ENCODE peak calls at places on chromosome 20, in seven cellular contexts. M, N, K, S, W, V and H are unnamed samples.

GRCh38 chr20:14583413-14583812 is 246.0 kb upstream of the FLRT3 start:
- DNase-seq in M (no peak), N (no peak), K (no peak), S (peak), W (peak), V (no peak), H (peak)

GRCh38 chr20:51711426-51711825 is 56.8 kb downstream of the ATP9A start:
- DNase-seq in M (no peak), N (no peak), K (no peak), S (no peak), W (no peak), V (no peak), H (no peak)

GRCh38 chr20:18588554-18589043 is 745 bp downstream of the DTD1 start:
- DNase-seq in M (peak), N (no peak), K (peak), S (no peak), W (no peak), V (no peak), H (no peak)

GRCh38 chr20:29326376-29327070 is 1930.9 kb upstream of the DEFB115 start:
- DNase-seq in M (no peak), N (no peak), K (no peak), S (no peak), W (no peak), V (no peak), H (no peak)

GRCh38 chr20:5947276-5947675 is 3.1 kb downstream of the TRMT6 start:
- DNase-seq in M (no peak), N (no peak), K (no peak), S (no peak), W (no peak), V (no peak), H (no peak)

GRCh38 chr20:41261790-41262717 is 55.5 kb downstream of the ZHX3 start:
- DNase-seq in M (no peak), N (no peak), K (no peak), S (no peak), W (no peak), V (no peak), H (peak)

GRCh38 chr20:6074145-6074561 is 20.3 kb upstream of the LRRN4 start:
- DNase-seq in M (peak), N (no peak), K (no peak), S (peak), W (no peak), V (peak), H (no peak)

GRCh38 chr20:25314497-25315417 is 66.9 kb downstream of the PYGB start:
- DNase-seq in M (no peak), N (no peak), K (no peak), S (peak), W (no peak), V (no peak), H (no peak)

GRCh38 chr20:49448917-49449316 is 33.6 kb downstream of the KCNB1 start:
- DNase-seq in M (no peak), N (no peak), K (no peak), S (peak), W (peak), V (no peak), H (no peak)

GRCh38 chr20:53939554-53940355 is 130.6 kb downstream of the BCAS1 start:
- DNase-seq in M (peak), N (peak), K (peak), S (peak), W (peak), V (peak), H (peak)

DNA sequence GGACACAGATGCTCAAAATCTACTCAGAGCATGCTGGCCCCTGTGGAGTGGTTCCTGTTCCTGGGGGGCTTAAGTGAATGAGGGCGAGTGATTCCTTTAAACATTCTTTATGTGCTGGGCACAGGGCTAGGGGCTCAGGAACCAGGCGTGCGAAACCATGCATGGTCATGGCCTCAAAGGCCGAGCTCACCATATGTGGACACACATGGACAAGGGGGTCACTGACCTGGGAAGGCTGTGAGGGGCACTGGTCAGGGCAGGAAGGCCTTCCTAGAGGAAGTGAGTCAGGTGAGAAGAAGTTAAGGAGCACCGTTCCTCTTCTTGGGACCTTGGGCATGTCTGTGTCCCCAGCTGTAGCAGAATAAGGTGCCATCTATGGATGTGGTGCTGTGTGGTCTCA is 74.6 kb upstream of the BHLHE23 start:
- DNase-seq in M (no peak), N (no peak), K (no peak), S (no peak), W (no peak), V (no peak), H (no peak)
- TF ChIP-seq RAD21 in M (no peak), N (no peak), K (no peak), S (no peak), W (no peak), V (no peak), H (no peak)

DNA sequence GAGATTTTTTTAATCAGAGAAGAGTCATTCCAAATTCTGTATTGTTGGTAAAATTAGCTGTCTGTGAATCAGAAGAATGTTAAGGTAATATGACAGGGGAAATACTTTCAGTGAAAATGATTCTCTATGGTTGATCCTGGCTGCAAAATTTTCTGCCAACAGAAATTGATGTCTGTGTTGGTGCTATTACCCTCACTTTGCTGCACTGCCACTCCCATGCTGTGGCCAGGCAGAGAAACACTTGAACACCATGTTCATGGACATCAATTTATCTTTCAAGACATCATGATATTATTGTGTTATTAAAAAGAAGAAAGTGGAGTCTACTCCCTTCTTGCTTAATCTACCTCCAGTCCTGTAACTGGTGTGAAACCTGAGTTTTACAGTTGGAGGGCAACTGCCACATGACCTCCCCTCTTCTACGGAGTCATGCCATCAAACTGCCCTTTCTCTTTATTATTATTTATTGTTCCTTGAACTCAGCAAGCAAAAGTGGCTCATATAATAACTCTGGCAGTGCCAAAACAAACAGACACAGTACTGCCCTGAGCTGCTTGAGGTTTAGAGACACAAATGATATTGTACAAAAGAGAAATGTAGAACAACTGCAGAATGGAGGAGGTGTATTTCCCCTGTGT is 288.0 kb upstream of the JAG1 start:
- DNase-seq in M (no peak), N (no peak), K (no peak), S (peak), W (no peak), V (no peak), H (no peak)
- TF ChIP-seq RAD21 in M (no peak), N (no peak), K (no peak), S (no peak), W (no peak), V (no peak), H (no peak)

GRCh38 chr20:59084041-59084841 is 41.7 kb upstream of the PRELID3B start:
- DNase-seq in M (no peak), N (no peak), K (no peak), S (no peak), W (no peak), V (no peak), H (no peak)
- TF ChIP-seq RAD21 in M (no peak), N (no peak), K (no peak), S (no peak), W (no peak), V (no peak), H (no peak)

GRCh38 chr20:1185781-1186334 is 1.1 kb upstream of the TMEM74B start:
- DNase-seq in M (peak), N (no peak), K (peak), S (peak), W (peak), V (peak), H (peak)
- TF ChIP-seq RAD21 in M (peak), N (peak), K (peak), S (peak), W (peak), V (peak), H (peak)

DNA sequence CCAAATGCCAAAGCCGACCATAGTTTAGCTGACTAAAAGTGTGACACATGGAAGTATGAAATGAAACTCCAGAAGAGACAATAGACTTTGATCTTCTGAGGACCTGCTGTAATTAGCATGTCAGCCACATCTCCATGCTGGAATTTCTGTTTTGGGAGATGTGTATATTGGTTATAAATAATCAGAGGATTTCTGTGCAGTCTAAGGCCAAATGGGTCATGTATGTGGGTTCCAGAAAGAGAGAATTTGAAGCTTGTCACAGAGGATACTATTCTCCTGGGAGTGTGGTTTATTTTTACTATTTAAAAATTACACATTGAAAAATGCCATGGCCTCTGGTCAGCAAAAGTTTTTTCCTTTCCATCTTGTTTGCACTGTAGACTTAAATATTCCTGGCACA is 405.5 kb upstream of the PLCB4 start:
- DNase-seq in M (no peak), N (no peak), K (no peak), S (no peak), W (no peak), V (no peak), H (no peak)
- TF ChIP-seq RAD21 in M (no peak), N (no peak), K (no peak), S (no peak), W (no peak), V (no peak), H (no peak)

GRCh38 chr20:47357296-47358051 is 975 bp upstream of the ZMYND8 start:
- DNase-seq in M (peak), N (no peak), K (peak), S (peak), W (peak), V (peak), H (peak)
- TF ChIP-seq RAD21 in M (no peak), N (no peak), K (peak), S (no peak), W (no peak), V (peak), H (peak)

DNA sequence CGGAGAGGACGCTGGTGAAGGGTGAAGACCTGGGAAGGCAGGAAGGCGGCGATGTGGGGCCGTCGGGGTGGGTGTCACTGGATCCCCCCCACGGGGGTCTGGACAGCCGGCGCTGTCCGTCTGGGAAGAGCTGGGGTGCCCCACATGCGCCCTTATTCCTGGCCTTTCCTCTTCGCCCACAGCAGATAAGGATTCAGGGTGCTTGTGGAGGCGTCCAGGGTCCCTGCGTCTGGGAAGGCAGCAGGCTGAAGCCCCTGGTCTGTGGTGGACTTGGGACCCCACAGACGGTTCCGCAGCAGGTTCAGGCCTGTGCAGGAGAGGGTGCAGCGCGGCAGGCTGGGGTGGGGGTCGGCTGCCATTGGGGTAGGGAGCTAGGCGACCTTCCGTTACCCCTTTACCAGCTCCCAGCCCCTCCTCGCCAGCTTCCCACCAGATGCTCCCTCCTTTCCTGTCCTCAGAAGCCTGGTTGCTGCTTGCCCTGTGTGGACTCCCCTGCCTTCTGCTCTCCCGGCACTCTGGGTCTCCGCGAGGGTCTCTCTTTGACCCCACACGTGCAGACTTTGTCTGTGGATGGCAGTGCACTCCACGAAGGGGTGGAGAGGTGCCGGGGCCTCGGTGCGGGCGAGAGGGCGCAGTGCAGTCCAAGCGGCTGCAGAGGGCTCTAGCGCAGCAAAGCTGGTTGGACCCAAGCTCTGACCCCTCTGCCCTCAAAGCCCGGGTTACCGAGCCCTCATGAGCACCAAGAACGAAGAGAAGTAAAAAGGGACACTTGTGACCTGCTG is 2.1 kb upstream of the GATA5 start:
- DNase-seq in M (peak), N (no peak), K (peak), S (no peak), W (no peak), V (no peak), H (no peak)
- TF ChIP-seq RAD21 in M (no peak), N (no peak), K (peak), S (no peak), W (peak), V (no peak), H (no peak)

DNA sequence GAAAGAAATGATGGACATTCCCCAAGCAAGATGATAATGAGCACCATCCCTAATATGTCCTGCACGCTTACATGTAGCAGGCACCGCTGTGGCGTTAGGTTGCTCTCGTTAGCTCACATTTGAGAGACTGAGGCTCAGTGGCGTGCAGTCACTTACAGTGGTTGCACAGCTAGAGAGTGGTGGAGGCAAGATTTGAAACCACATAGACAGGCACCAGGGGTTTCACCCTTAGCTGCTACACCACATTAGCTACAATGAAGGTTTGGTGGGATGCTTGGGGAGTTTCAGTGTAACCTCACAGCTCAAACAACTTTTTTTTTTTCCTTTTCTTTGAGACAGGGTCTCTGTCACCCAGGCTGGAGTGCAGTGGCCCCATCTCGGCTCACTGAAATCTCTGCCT is 3.7 kb downstream of the COX4I2 start:
- DNase-seq in M (no peak), N (no peak), K (no peak), S (no peak), W (no peak), V (no peak), H (no peak)
- TF ChIP-seq RAD21 in M (no peak), N (no peak), K (no peak), S (no peak), W (no peak), V (no peak), H (no peak)